ENCODE peak calls at places on chromosomes 3 and 15, in six cellular contexts. One of them, this sample, is unnamed.

GRCh38 chr15:31397851-31398661 is 71.4 kb downstream of the KLF13 start:
- DNase-seq in naive thymus-derived CD4-positive, alpha-beta T cell: no peak
- DNase-seq in cardiac muscle cell: no peak
- DNase-seq in ascending aorta: no peak
- DNase-seq in CD8-positive, alpha-beta T cell: no peak
- DNase-seq in lower leg skin: peak; percentile 90
- DNase-seq in this sample: no peak

GRCh38 chr15:59571606-59572005 is 40.0 kb upstream of the GCNT3 start:
- DNase-seq in cardiac muscle cell: no peak
- DNase-seq in naive thymus-derived CD4-positive, alpha-beta T cell: no peak
- DNase-seq in CD8-positive, alpha-beta T cell: no peak
- DNase-seq in lower leg skin: no peak
- DNase-seq in ascending aorta: no peak
- DNase-seq in this sample: no peak

GRCh38 chr3:141686477-141687280 is 51.4 kb upstream of the RNF7 start:
- DNase-seq in cardiac muscle cell: no peak
- DNase-seq in CD8-positive, alpha-beta T cell: no peak
- DNase-seq in ascending aorta: peak; percentile 13
- DNase-seq in lower leg skin: peak; percentile 88
- DNase-seq in naive thymus-derived CD4-positive, alpha-beta T cell: no peak
- DNase-seq in this sample: no peak

GRCh38 chr3:134008630-134009156 is 21.0 kb downstream of the SLCO2A1 start:
- DNase-seq in CD8-positive, alpha-beta T cell: no peak
- DNase-seq in lower leg skin: no peak
- DNase-seq in ascending aorta: no peak
- DNase-seq in naive thymus-derived CD4-positive, alpha-beta T cell: no peak
- DNase-seq in cardiac muscle cell: no peak
- DNase-seq in this sample: no peak

GRCh38 chr3:50652709-50653108 is 22.0 kb upstream of the DOCK3 start:
- DNase-seq in cardiac muscle cell: peak; percentile 46
- DNase-seq in CD8-positive, alpha-beta T cell: peak; percentile 52
- DNase-seq in ascending aorta: no peak
- DNase-seq in naive thymus-derived CD4-positive, alpha-beta T cell: peak; percentile 18
- DNase-seq in lower leg skin: no peak
- DNase-seq in this sample: peak; percentile 46

GRCh38 chr3:8784676-8785435 is 15.4 kb upstream of the OXTR start:
- DNase-seq in ascending aorta: no peak
- DNase-seq in naive thymus-derived CD4-positive, alpha-beta T cell: no peak
- DNase-seq in cardiac muscle cell: no peak
- DNase-seq in CD8-positive, alpha-beta T cell: no peak
- DNase-seq in lower leg skin: no peak
- DNase-seq in this sample: no peak

GRCh38 chr15:68786753-68787152 is 33.9 kb downstream of the ANP32A start:
- DNase-seq in cardiac muscle cell: no peak
- DNase-seq in ascending aorta: no peak
- DNase-seq in naive thymus-derived CD4-positive, alpha-beta T cell: no peak
- DNase-seq in CD8-positive, alpha-beta T cell: no peak
- DNase-seq in lower leg skin: peak; percentile 49
- DNase-seq in this sample: no peak

GRCh38 chr15:82530606-82531379 is 9.5 kb downstream of the RPS17 start:
- DNase-seq in naive thymus-derived CD4-positive, alpha-beta T cell: peak; percentile 57
- DNase-seq in ascending aorta: no peak
- DNase-seq in lower leg skin: peak; percentile 91
- DNase-seq in CD8-positive, alpha-beta T cell: peak; percentile 73
- DNase-seq in cardiac muscle cell: peak; percentile 78
- DNase-seq in this sample: no peak

GRCh38 chr3:102053375-102053989 is 204.2 kb downstream of the NFKBIZ start:
- DNase-seq in lower leg skin: no peak
- DNase-seq in ascending aorta: no peak
- DNase-seq in cardiac muscle cell: no peak
- DNase-seq in naive thymus-derived CD4-positive, alpha-beta T cell: no peak
- DNase-seq in CD8-positive, alpha-beta T cell: no peak
- DNase-seq in this sample: no peak

GRCh38 chr3:51974963-51975856 is at the start of gene ABHD14A:
- DNase-seq in lower leg skin: peak; percentile 93
- DNase-seq in naive thymus-derived CD4-positive, alpha-beta T cell: peak; percentile 70
- DNase-seq in ascending aorta: no peak
- DNase-seq in CD8-positive, alpha-beta T cell: peak; percentile 68
- DNase-seq in cardiac muscle cell: peak; percentile 80
- DNase-seq in this sample: no peak

GRCh38 chr3:144039661-144040060 is 68.0 kb downstream of the DIPK2A start:
- DNase-seq in ascending aorta: no peak
- DNase-seq in naive thymus-derived CD4-positive, alpha-beta T cell: no peak
- DNase-seq in cardiac muscle cell: no peak
- DNase-seq in lower leg skin: no peak
- DNase-seq in CD8-positive, alpha-beta T cell: no peak
- DNase-seq in this sample: no peak

GRCh38 chr3:123636431-123636841 is 51.6 kb upstream of the HACD2 start:
- DNase-seq in ascending aorta: no peak
- DNase-seq in naive thymus-derived CD4-positive, alpha-beta T cell: no peak
- DNase-seq in lower leg skin: no peak
- DNase-seq in cardiac muscle cell: peak; percentile 90
- DNase-seq in CD8-positive, alpha-beta T cell: no peak
- DNase-seq in this sample: no peak

GRCh38 chr3:192778508-192778907 is 51.2 kb upstream of the FGF12 start:
- DNase-seq in naive thymus-derived CD4-positive, alpha-beta T cell: no peak
- DNase-seq in lower leg skin: no peak
- DNase-seq in CD8-positive, alpha-beta T cell: no peak
- DNase-seq in ascending aorta: no peak
- DNase-seq in cardiac muscle cell: no peak
- DNase-seq in this sample: no peak

GRCh38 chr3:2166552-2166951 is 67.9 kb downstream of the CNTN4 start:
- DNase-seq in cardiac muscle cell: peak; percentile 45
- DNase-seq in ascending aorta: no peak
- DNase-seq in lower leg skin: no peak
- DNase-seq in naive thymus-derived CD4-positive, alpha-beta T cell: no peak
- DNase-seq in CD8-positive, alpha-beta T cell: no peak
- DNase-seq in this sample: peak; percentile 8

GRCh38 chr3:197846491-197846890 is 55.4 kb downstream of the LRCH3 start:
- DNase-seq in lower leg skin: no peak
- DNase-seq in cardiac muscle cell: no peak
- DNase-seq in ascending aorta: no peak
- DNase-seq in CD8-positive, alpha-beta T cell: no peak
- DNase-seq in naive thymus-derived CD4-positive, alpha-beta T cell: no peak
- DNase-seq in this sample: no peak

GRCh38 chr3:169811606-169812123 is 1.0 kb upstream of the LRRIQ4 start:
- DNase-seq in lower leg skin: no peak
- DNase-seq in ascending aorta: no peak
- DNase-seq in naive thymus-derived CD4-positive, alpha-beta T cell: no peak
- DNase-seq in cardiac muscle cell: peak; percentile 32
- DNase-seq in CD8-positive, alpha-beta T cell: no peak
- DNase-seq in this sample: peak; percentile 41

GRCh38 chr15:75622505-75622904 is 3.0 kb downstream of the SNUPN start:
- DNase-seq in cardiac muscle cell: no peak
- DNase-seq in CD8-positive, alpha-beta T cell: no peak
- DNase-seq in lower leg skin: no peak
- DNase-seq in naive thymus-derived CD4-positive, alpha-beta T cell: no peak
- DNase-seq in ascending aorta: no peak
- DNase-seq in this sample: no peak

GRCh38 chr15:75625542-75626347 is at the start of gene SNUPN:
- DNase-seq in naive thymus-derived CD4-positive, alpha-beta T cell: peak; percentile 81
- DNase-seq in lower leg skin: peak; percentile 99
- DNase-seq in ascending aorta: peak; percentile 77
- DNase-seq in cardiac muscle cell: peak; percentile 95
- DNase-seq in CD8-positive, alpha-beta T cell: peak; percentile 94
- DNase-seq in this sample: peak; percentile 95

GRCh38 chr15:75616766-75617165 is 8.8 kb downstream of the SNUPN start:
- DNase-seq in lower leg skin: no peak
- DNase-seq in CD8-positive, alpha-beta T cell: no peak
- DNase-seq in ascending aorta: no peak
- DNase-seq in naive thymus-derived CD4-positive, alpha-beta T cell: no peak
- DNase-seq in cardiac muscle cell: no peak
- DNase-seq in this sample: no peak

GRCh38 chr15:75620776-75621536 is 4.6 kb downstream of the SNUPN start:
- DNase-seq in naive thymus-derived CD4-positive, alpha-beta T cell: no peak
- DNase-seq in cardiac muscle cell: no peak
- DNase-seq in ascending aorta: peak; percentile 65
- DNase-seq in CD8-positive, alpha-beta T cell: no peak
- DNase-seq in lower leg skin: peak; percentile 96
- DNase-seq in this sample: no peak

DNA sequence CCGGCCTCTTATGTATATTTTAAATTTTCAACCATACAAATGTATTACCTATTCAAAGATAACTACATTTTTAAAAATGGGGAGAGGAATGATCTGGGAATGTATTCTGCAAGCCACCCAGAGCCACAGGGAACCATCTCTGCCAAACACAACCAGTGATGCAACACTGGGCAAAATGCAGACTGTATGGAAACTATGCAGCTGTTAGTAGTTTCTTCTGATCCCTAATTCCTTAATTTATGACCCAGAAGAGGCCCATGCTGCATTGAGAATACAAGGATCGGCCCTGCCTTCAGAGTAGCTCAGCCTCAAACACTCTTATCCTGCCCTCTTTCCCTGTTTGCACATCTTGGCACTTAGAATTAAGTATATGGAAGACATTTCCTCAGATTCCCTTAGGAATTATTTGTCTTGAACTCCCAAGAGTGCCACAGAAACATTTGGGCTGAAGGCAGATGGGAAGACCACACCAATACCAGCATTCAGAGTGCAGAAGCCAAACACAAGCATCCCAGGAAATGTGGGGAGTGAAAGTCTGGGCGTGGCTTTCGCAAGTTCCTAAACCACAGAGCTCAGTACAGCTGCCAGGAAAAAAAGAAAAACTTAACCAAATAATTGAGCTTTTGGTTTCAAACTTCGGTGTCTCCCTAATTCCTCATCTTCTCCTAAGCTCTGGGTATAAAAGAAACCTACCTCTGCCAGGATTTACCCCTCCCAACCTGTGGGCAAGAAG is 5.3 kb downstream of the SNUPN start:
- DNase-seq in lower leg skin: no peak
- DNase-seq in ascending aorta: no peak
- DNase-seq in cardiac muscle cell: no peak
- DNase-seq in CD8-positive, alpha-beta T cell: no peak
- DNase-seq in naive thymus-derived CD4-positive, alpha-beta T cell: no peak
- DNase-seq in this sample: no peak
- H3K4me3 ChIP-seq in lower leg skin: no peak overlapping the region
- H3K4me3 ChIP-seq in ascending aorta: peak overlapping the region; percentile 58
- H3K4me3 ChIP-seq in cardiac muscle cell: no peak overlapping the region
- H3K4me3 ChIP-seq in CD8-positive, alpha-beta T cell: no peak overlapping the region
- H3K4me3 ChIP-seq in naive thymus-derived CD4-positive, alpha-beta T cell: no peak overlapping the region
- H3K4me3 ChIP-seq in this sample: no peak overlapping the region

DNA sequence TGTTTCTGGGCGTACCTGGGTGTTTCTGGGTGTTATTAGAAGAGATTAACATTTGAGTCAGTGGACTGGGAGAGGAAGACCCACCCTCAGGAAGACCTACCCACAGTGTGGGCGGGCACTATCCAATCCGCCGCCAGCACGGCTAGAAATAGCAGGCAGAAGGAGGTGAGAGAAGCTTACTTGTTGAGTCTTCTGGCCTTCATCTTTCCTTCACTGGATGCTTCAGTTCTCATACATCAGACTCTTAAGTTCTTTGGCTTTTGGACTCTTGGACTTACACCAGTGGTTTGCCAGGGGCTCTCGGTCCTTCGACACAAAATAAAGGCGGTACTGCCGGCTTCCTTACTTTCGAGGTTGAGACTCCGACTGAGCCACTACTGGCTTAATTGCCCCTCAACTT is 654.6 kb upstream of the CADM2 start:
- DNase-seq in lower leg skin: no peak
- DNase-seq in CD8-positive, alpha-beta T cell: no peak
- DNase-seq in naive thymus-derived CD4-positive, alpha-beta T cell: no peak
- DNase-seq in cardiac muscle cell: no peak
- DNase-seq in ascending aorta: no peak
- DNase-seq in this sample: no peak
- H3K4me3 ChIP-seq in lower leg skin: no peak overlapping the region
- H3K4me3 ChIP-seq in CD8-positive, alpha-beta T cell: no peak overlapping the region
- H3K4me3 ChIP-seq in naive thymus-derived CD4-positive, alpha-beta T cell: no peak overlapping the region
- H3K4me3 ChIP-seq in cardiac muscle cell: no peak overlapping the region
- H3K4me3 ChIP-seq in ascending aorta: no peak overlapping the region
- H3K4me3 ChIP-seq in this sample: no peak overlapping the region

DNA sequence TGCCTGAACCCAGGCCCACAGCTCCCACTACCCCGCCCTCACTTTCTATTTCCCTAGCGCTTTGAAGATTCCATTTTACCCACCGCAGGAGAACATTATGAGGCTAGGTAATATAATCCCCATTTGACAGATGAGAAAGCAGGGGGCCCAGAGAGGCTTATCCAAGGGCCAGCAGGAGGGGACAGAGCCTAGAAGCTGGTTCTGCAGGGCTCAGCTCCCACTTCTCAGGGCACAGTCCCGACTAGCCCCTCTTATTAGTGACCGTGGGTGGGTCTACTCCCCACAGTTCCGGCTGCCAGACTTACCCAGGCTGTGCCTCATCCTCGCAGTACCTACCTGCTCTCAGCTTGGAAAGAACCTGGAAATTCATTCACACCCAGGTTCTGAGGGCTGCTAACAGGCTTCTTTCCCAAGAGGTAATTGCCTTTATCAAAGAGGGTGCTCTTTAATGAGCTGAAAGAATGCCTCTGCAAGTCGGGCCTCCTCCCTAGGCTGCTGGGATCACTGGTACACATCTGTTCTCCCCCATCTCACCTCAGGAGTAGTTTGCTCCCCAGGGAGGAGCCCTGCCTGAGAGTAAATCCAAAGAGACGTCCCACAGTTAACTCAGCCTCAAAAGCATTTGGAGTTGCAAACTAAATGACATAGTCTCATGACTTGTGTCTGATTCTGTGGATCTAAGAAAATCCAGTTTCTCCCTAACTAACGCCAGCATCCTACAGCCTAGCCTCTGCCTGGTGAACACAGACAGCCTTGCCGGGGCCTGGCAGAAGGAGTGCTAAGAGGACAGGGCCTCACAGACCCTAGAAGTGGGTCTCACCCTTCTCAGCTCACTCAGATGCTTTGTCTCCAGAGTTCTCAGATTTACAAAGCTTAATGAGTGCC is 125.0 kb downstream of the CHSY1 start:
- DNase-seq in CD8-positive, alpha-beta T cell: peak; percentile 18
- DNase-seq in cardiac muscle cell: no peak
- DNase-seq in ascending aorta: no peak
- DNase-seq in lower leg skin: no peak
- DNase-seq in naive thymus-derived CD4-positive, alpha-beta T cell: no peak
- DNase-seq in this sample: peak; percentile 19
- H3K4me3 ChIP-seq in CD8-positive, alpha-beta T cell: no peak overlapping the region
- H3K4me3 ChIP-seq in cardiac muscle cell: no peak overlapping the region
- H3K4me3 ChIP-seq in ascending aorta: peak overlapping the region; percentile 32
- H3K4me3 ChIP-seq in lower leg skin: no peak overlapping the region
- H3K4me3 ChIP-seq in naive thymus-derived CD4-positive, alpha-beta T cell: peak overlapping the region; percentile 5
- H3K4me3 ChIP-seq in this sample: peak overlapping the region; percentile 16

DNA sequence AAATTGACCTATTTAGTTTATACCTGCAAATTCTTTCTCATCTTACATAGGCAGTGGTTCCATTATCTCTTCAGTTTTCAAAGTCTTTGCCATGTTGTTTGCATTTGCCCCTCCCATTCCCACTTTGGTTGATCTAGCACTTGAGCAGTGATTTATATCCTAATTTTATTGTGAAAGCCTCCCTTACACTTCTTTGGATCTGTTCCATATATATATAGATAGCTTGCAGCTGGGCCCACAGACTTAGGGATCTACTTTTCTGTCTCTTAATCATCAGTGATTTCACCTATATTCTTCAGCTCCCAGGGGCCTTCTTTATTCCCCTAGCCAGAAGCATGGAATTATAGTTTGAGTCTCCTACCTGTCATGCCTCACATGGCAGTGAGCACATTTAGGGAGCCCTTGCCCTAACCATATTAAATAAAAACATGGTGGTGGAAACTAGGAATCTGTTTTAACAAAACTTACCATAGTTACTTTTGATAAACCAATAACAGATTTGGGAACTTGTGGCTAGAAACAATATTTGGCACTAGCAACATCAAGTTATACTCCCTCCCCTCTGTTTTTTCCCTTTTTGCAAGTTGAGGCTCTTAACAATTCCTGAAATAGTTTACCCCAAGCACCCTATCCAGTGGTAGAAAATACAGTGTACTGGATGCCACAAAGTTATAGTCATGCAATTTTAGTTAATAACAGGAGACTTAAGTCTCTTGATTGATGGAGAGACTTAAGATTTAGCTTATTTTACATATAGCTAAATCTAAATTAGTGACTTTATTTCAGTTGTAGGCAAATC is 41.7 kb downstream of the ARIH1 start:
- DNase-seq in lower leg skin: no peak
- DNase-seq in naive thymus-derived CD4-positive, alpha-beta T cell: no peak
- DNase-seq in cardiac muscle cell: no peak
- DNase-seq in ascending aorta: no peak
- DNase-seq in CD8-positive, alpha-beta T cell: no peak
- DNase-seq in this sample: no peak
- H3K4me3 ChIP-seq in lower leg skin: no peak overlapping the region
- H3K4me3 ChIP-seq in naive thymus-derived CD4-positive, alpha-beta T cell: no peak overlapping the region
- H3K4me3 ChIP-seq in cardiac muscle cell: no peak overlapping the region
- H3K4me3 ChIP-seq in ascending aorta: no peak overlapping the region
- H3K4me3 ChIP-seq in CD8-positive, alpha-beta T cell: no peak overlapping the region
- H3K4me3 ChIP-seq in this sample: no peak overlapping the region

This sample was measured in Jurkat, Clone E6-1.